ENCODE peak calls at places on chromosomes 2 and 18, in six cellular contexts. Y is NCI-H1105, V is NCI-H460, R is fibroblast of lung, N is left cardiac atrium, G is adrenal gland. K is an unnamed sample.

GRCh38 chr18:76754381-76754780 is 68.0 kb upstream of the ZNF236 start:
- DNase-seq in G (no peak), R (no peak), V (no peak), Y (no peak), N (no peak), K (no peak)

GRCh38 chr2:106580241-106580640 is 93.1 kb downstream of the CD8B2 start:
- DNase-seq in V (no peak), R (no peak), N (no peak), G (no peak), Y (no peak), K (no peak)

GRCh38 chr18:26551217-26551708 is 2.9 kb upstream of the KCTD1 start:
- DNase-seq in V (no peak), N (no peak), Y (no peak), G (no peak), R (no peak), K (no peak)

GRCh38 chr2:202042444-202042843 is 8.8 kb downstream of the FZD7 start:
- DNase-seq in V (no peak), Y (no peak), R (no peak), G (no peak), N (no peak), K (no peak)

GRCh38 chr18:28075501-28075900 is 101.4 kb downstream of the CDH2 start:
- DNase-seq in V (no peak), R (peak), N (no peak), Y (no peak), G (peak), K (no peak)

GRCh38 chr18:55339990-55340389 is 248.0 kb downstream of the TCF4 start:
- DNase-seq in N (no peak), V (no peak), Y (no peak), G (no peak), R (no peak), K (no peak)

GRCh38 chr18:13216092-13216582 is 2.4 kb upstream of the LDLRAD4 start:
- DNase-seq in Y (peak), N (peak), G (peak), V (peak), R (peak), K (peak)

GRCh38 chr2:23711979-23712755 is 214.8 kb downstream of the ATAD2B start:
- DNase-seq in Y (no peak), N (no peak), V (no peak), G (peak), R (peak), K (peak)

GRCh38 chr2:28547906-28548600 is 52.2 kb downstream of the PLB1 start:
- DNase-seq in V (no peak), G (no peak), R (no peak), N (no peak), Y (no peak), K (no peak)

GRCh38 chr2:64594563-64594989 is 59.1 kb downstream of the SERTAD2 start:
- DNase-seq in R (peak), V (no peak), N (no peak), G (no peak), Y (no peak), K (peak)

GRCh38 chr18:26574958-26575864 is 26.9 kb upstream of the KCTD1 start:
- DNase-seq in G (peak), V (peak), N (peak), Y (peak), R (peak), K (peak)

GRCh38 chr2:217254111-217254510 is 394.2 kb upstream of the TNP1 start:
- DNase-seq in Y (no peak), N (no peak), G (no peak), R (no peak), V (no peak), K (no peak)

GRCh38 chr18:11857177-11857887 is 6.1 kb downstream of the CHMP1B start:
- DNase-seq in V (peak), N (peak), G (peak), R (peak), Y (no peak), K (peak)

GRCh38 chr2:12321886-12322285 is 394.9 kb upstream of the TRIB2 start:
- DNase-seq in G (no peak), V (no peak), R (peak), N (no peak), Y (no peak), K (peak)

GRCh38 chr18:58447342-58448190 is 181.3 kb downstream of the ALPK2 start:
- DNase-seq in N (no peak), Y (no peak), G (no peak), R (peak), V (no peak), K (peak)

GRCh38 chr2:33215299-33215698 is 261.1 kb upstream of the RASGRP3 start:
- DNase-seq in V (no peak), N (peak), Y (no peak), R (peak), G (no peak), K (peak)

GRCh38 chr2:68730828-68731227 is 3.8 kb upstream of the ARHGAP25 start:
- DNase-seq in G (no peak), R (peak), Y (no peak), V (no peak), N (no peak), K (peak)

GRCh38 chr2:191013617-191013875 is 425 bp downstream of the STAT1 start:
- DNase-seq in V (no peak), G (no peak), R (no peak), N (no peak), Y (no peak), K (no peak)

GRCh38 chr2:96115631-96116423 is 544 bp downstream of the ADRA2B start:
- DNase-seq in Y (no peak), G (no peak), R (no peak), N (peak), V (no peak), K (no peak)

GRCh38 chr2:14543284-14543683 is 89.2 kb upstream of the LRATD1 start:
- DNase-seq in Y (no peak), V (no peak), G (no peak), N (no peak), R (no peak), K (peak)

GRCh38 chr18:23890589-23890988 is 124.0 kb upstream of the TTC39C start:
- DNase-seq in V (no peak), Y (no peak), N (no peak), R (peak), G (no peak), K (peak)

GRCh38 chr2:164388511-164388910 is 232.8 kb downstream of the GRB14 start:
- DNase-seq in N (no peak), G (no peak), R (peak), Y (no peak), V (no peak), K (peak)

GRCh38 chr2:4973354-4973753 is 718.8 kb upstream of the SOX11 start:
- DNase-seq in V (no peak), Y (no peak), N (no peak), R (no peak), G (no peak), K (no peak)

GRCh38 chr2:143161982-143162837 is 33.0 kb downstream of the ARHGAP15 start:
- DNase-seq in V (peak), N (peak), R (peak), G (peak), Y (peak), K (peak)

K was measured in IMR-90.